ENCODE peak calls at places on chromosomes 6 and 20, in six cellular contexts. One of them, this sample, is unnamed.

GRCh38 chr20:43832961-43833360 is 81.7 kb upstream of the TOX2 start:
- DNase-seq in spleen: no peak
- DNase-seq in CD8-positive, alpha-beta T cell: no peak
- DNase-seq in CD4-positive, CD25-positive, alpha-beta regulatory T cell: no peak
- DNase-seq in neuronal stem cell: no peak
- DNase-seq in AG09309: no peak
- DNase-seq in this sample: no peak

GRCh38 chr6:111427341-111428116 is 55.5 kb downstream of the REV3L start:
- DNase-seq in spleen: no peak
- DNase-seq in CD8-positive, alpha-beta T cell: no peak
- DNase-seq in CD4-positive, CD25-positive, alpha-beta regulatory T cell: no peak
- DNase-seq in neuronal stem cell: no peak
- DNase-seq in AG09309: peak
- DNase-seq in this sample: peak

GRCh38 chr6:41704028-41704427 is 31.4 kb downstream of the TFEB start:
- DNase-seq in spleen: peak
- DNase-seq in CD8-positive, alpha-beta T cell: no peak
- DNase-seq in CD4-positive, CD25-positive, alpha-beta regulatory T cell: no peak
- DNase-seq in neuronal stem cell: no peak
- DNase-seq in AG09309: no peak
- DNase-seq in this sample: no peak

GRCh38 chr6:41560440-41561192 is 14.4 kb downstream of the FOXP4 start:
- DNase-seq in spleen: peak
- DNase-seq in CD8-positive, alpha-beta T cell: peak
- DNase-seq in CD4-positive, CD25-positive, alpha-beta regulatory T cell: peak
- DNase-seq in neuronal stem cell: peak
- DNase-seq in AG09309: no peak
- DNase-seq in this sample: no peak

GRCh38 chr6:14857501-14857900 is 388.4 kb upstream of the JARID2 start:
- DNase-seq in spleen: peak
- DNase-seq in CD8-positive, alpha-beta T cell: peak
- DNase-seq in CD4-positive, CD25-positive, alpha-beta regulatory T cell: peak
- DNase-seq in neuronal stem cell: no peak
- DNase-seq in AG09309: no peak
- DNase-seq in this sample: no peak

GRCh38 chr20:17933711-17934110 is 34.9 kb downstream of the SNX5 start:
- DNase-seq in spleen: no peak
- DNase-seq in CD8-positive, alpha-beta T cell: no peak
- DNase-seq in CD4-positive, CD25-positive, alpha-beta regulatory T cell: no peak
- DNase-seq in neuronal stem cell: no peak
- DNase-seq in AG09309: no peak
- DNase-seq in this sample: no peak

GRCh38 chr6:29702519-29703103 is 20.6 kb upstream of the HLA-F start:
- DNase-seq in spleen: peak
- DNase-seq in CD8-positive, alpha-beta T cell: peak
- DNase-seq in CD4-positive, CD25-positive, alpha-beta regulatory T cell: peak
- DNase-seq in neuronal stem cell: peak
- DNase-seq in AG09309: no peak
- DNase-seq in this sample: peak

GRCh38 chr6:106773482-106773881 is 144.1 kb downstream of the QRSL1 start:
- DNase-seq in spleen: no peak
- DNase-seq in CD8-positive, alpha-beta T cell: no peak
- DNase-seq in CD4-positive, CD25-positive, alpha-beta regulatory T cell: no peak
- DNase-seq in neuronal stem cell: no peak
- DNase-seq in AG09309: no peak
- DNase-seq in this sample: peak

GRCh38 chr20:12053348-12053747 is 135.7 kb downstream of the BTBD3 start:
- DNase-seq in spleen: no peak
- DNase-seq in CD8-positive, alpha-beta T cell: no peak
- DNase-seq in CD4-positive, CD25-positive, alpha-beta regulatory T cell: no peak
- DNase-seq in neuronal stem cell: no peak
- DNase-seq in AG09309: no peak
- DNase-seq in this sample: peak

GRCh38 chr20:24206995-24207394 is 218.4 kb upstream of the GGTLC1 start:
- DNase-seq in spleen: no peak
- DNase-seq in CD8-positive, alpha-beta T cell: no peak
- DNase-seq in CD4-positive, CD25-positive, alpha-beta regulatory T cell: no peak
- DNase-seq in neuronal stem cell: no peak
- DNase-seq in AG09309: no peak
- DNase-seq in this sample: no peak

GRCh38 chr6:8157839-8158238 is 55.5 kb upstream of the EEF1E1 start:
- DNase-seq in spleen: no peak
- DNase-seq in CD8-positive, alpha-beta T cell: no peak
- DNase-seq in CD4-positive, CD25-positive, alpha-beta regulatory T cell: no peak
- DNase-seq in neuronal stem cell: no peak
- DNase-seq in AG09309: no peak
- DNase-seq in this sample: no peak

GRCh38 chr6:134911532-134911931 is 38.4 kb downstream of the ALDH8A1 start:
- DNase-seq in spleen: no peak
- DNase-seq in CD8-positive, alpha-beta T cell: no peak
- DNase-seq in CD4-positive, CD25-positive, alpha-beta regulatory T cell: no peak
- DNase-seq in neuronal stem cell: no peak
- DNase-seq in AG09309: peak
- DNase-seq in this sample: peak

GRCh38 chr20:61588356-61589054 is 336.4 kb downstream of the CDH4 start:
- DNase-seq in spleen: no peak
- DNase-seq in CD8-positive, alpha-beta T cell: no peak
- DNase-seq in CD4-positive, CD25-positive, alpha-beta regulatory T cell: no peak
- DNase-seq in neuronal stem cell: no peak
- DNase-seq in AG09309: no peak
- DNase-seq in this sample: no peak

GRCh38 chr20:61585764-61586163 is 333.7 kb downstream of the CDH4 start:
- DNase-seq in spleen: no peak
- DNase-seq in CD8-positive, alpha-beta T cell: no peak
- DNase-seq in CD4-positive, CD25-positive, alpha-beta regulatory T cell: no peak
- DNase-seq in neuronal stem cell: no peak
- DNase-seq in AG09309: no peak
- DNase-seq in this sample: no peak

GRCh38 chr20:61587036-61587435 is 335.0 kb downstream of the CDH4 start:
- DNase-seq in spleen: no peak
- DNase-seq in CD8-positive, alpha-beta T cell: no peak
- DNase-seq in CD4-positive, CD25-positive, alpha-beta regulatory T cell: no peak
- DNase-seq in neuronal stem cell: no peak
- DNase-seq in AG09309: no peak
- DNase-seq in this sample: no peak

GRCh38 chr20:61589055-61589385 is 337.0 kb downstream of the CDH4 start:
- DNase-seq in spleen: no peak
- DNase-seq in CD8-positive, alpha-beta T cell: no peak
- DNase-seq in CD4-positive, CD25-positive, alpha-beta regulatory T cell: no peak
- DNase-seq in neuronal stem cell: no peak
- DNase-seq in AG09309: peak
- DNase-seq in this sample: peak

GRCh38 chr20:61587910-61588309 is 335.8 kb downstream of the CDH4 start:
- DNase-seq in spleen: no peak
- DNase-seq in CD8-positive, alpha-beta T cell: no peak
- DNase-seq in CD4-positive, CD25-positive, alpha-beta regulatory T cell: no peak
- DNase-seq in neuronal stem cell: no peak
- DNase-seq in AG09309: no peak
- DNase-seq in this sample: no peak
- H3K4me3 ChIP-seq in spleen: no peak
- H3K4me3 ChIP-seq in CD8-positive, alpha-beta T cell: no peak
- H3K4me3 ChIP-seq in CD4-positive, CD25-positive, alpha-beta regulatory T cell: no peak
- H3K4me3 ChIP-seq in neuronal stem cell: no peak
- H3K4me3 ChIP-seq in AG09309: no peak
- H3K4me3 ChIP-seq in this sample: no peak

DNA sequence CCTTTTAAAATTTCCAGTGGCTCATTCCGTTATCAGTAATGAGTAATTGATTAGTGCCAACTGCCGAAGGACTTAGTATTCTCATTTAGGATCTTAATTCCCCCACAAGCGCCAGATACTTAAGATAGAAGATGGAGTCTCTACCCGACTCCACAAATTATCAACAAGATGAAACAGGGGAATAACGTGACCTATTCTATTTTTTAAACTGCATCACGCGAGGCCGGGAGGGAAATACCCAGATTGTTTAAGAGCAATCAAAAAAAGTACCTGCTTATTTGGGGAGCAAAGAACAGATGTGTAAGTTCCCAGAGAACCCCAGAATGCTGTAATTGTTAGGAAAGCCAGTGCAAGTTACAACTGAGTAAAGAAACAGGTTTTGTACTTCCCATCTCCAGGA is 1.1 kb upstream of the MAP3K5 start:
- DNase-seq in spleen: no peak
- DNase-seq in CD8-positive, alpha-beta T cell: no peak
- DNase-seq in CD4-positive, CD25-positive, alpha-beta regulatory T cell: peak
- DNase-seq in neuronal stem cell: no peak
- DNase-seq in AG09309: no peak
- DNase-seq in this sample: no peak
- H3K4me3 ChIP-seq in spleen: peak
- H3K4me3 ChIP-seq in CD8-positive, alpha-beta T cell: peak
- H3K4me3 ChIP-seq in CD4-positive, CD25-positive, alpha-beta regulatory T cell: peak
- H3K4me3 ChIP-seq in neuronal stem cell: no peak
- H3K4me3 ChIP-seq in AG09309: peak
- H3K4me3 ChIP-seq in this sample: peak

DNA sequence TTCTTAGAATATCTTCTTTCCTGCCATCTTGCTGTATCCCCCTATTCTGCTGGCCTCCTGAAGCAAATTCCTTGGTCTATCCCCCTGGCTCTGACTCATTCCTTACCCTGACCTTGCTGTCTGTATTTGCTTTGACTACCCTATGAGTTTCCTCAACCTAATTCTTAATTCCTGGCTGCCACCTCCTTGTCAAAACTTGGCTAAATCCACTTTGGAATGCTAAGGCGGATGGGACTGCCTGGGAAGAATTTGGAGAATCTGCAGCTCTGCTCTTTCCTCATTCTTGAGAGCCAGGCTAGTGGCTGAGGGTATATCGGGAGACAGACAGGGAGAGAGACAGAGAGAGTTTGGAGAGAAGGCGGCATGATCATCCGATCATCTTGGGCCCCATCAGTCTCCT is 24.4 kb downstream of the CAP2 start:
- DNase-seq in spleen: no peak
- DNase-seq in CD8-positive, alpha-beta T cell: no peak
- DNase-seq in CD4-positive, CD25-positive, alpha-beta regulatory T cell: no peak
- DNase-seq in neuronal stem cell: peak
- DNase-seq in AG09309: peak
- DNase-seq in this sample: peak
- H3K4me3 ChIP-seq in spleen: no peak
- H3K4me3 ChIP-seq in CD8-positive, alpha-beta T cell: no peak
- H3K4me3 ChIP-seq in CD4-positive, CD25-positive, alpha-beta regulatory T cell: no peak
- H3K4me3 ChIP-seq in neuronal stem cell: no peak
- H3K4me3 ChIP-seq in AG09309: no peak
- H3K4me3 ChIP-seq in this sample: no peak

DNA sequence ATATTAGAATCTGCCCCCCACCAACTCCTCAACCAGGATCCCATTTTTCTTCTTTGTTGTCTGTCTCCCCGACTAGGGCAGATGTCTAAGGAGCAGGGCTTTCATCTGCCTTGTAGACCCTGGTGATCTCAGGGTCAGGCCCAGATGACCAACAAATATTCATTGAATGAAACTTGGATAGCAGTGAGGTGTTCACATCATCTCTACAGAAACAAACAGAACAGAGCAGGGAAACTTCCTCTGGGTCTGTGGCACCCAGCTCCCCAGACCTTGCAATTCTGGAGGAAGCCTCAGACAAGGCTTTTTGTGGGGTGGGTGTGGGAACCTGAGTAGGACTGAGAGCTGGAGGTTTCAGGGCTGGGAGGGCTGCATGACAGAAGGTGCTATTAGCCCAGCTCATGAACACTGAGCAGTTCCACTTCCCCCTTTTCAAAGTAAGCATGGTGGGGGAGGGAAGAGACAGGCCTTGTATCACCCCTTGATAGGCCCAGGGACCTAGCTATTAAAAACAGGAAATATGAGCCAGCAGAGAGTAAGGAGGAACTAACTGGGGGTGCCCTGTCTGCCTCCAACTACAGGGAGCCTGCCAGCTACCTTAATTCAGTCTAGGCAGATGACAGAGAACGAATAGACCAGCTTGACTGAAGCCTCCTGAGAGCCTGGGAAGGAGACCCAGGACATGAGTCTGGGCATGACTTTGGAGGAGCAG is 37.3 kb upstream of the TOP1 start:
- DNase-seq in spleen: peak
- DNase-seq in CD8-positive, alpha-beta T cell: peak
- DNase-seq in CD4-positive, CD25-positive, alpha-beta regulatory T cell: no peak
- DNase-seq in neuronal stem cell: no peak
- DNase-seq in AG09309: no peak
- DNase-seq in this sample: peak
- H3K4me3 ChIP-seq in spleen: peak
- H3K4me3 ChIP-seq in CD8-positive, alpha-beta T cell: no peak
- H3K4me3 ChIP-seq in CD4-positive, CD25-positive, alpha-beta regulatory T cell: no peak
- H3K4me3 ChIP-seq in neuronal stem cell: no peak
- H3K4me3 ChIP-seq in AG09309: no peak
- H3K4me3 ChIP-seq in this sample: no peak

DNA sequence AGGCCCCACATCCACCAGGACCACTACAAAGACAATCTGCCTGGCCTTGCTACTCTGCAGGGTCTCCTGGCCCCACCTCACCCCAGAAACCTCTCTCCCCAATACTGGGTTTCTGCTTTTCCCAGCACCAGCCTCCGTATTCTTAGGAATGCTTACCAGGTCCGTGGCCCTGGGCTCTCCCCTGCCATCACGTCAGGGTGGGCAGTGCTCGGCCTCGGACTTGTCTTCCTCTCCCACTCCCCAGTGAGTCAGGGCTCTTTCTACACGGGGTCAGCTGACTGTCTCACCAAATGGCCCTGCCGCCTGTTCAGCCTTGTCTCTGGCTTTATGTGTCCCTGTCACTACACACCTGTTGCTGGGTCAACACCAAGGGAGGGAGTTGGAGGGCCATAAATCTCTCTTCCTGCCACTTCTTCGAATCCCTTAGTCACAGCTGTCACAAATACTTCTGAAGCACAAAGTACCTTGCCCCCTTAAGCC is 3.2 kb downstream of the NNAT start:
- DNase-seq in spleen: peak
- DNase-seq in CD8-positive, alpha-beta T cell: no peak
- DNase-seq in CD4-positive, CD25-positive, alpha-beta regulatory T cell: no peak
- DNase-seq in neuronal stem cell: no peak
- DNase-seq in AG09309: no peak
- DNase-seq in this sample: no peak
- H3K4me3 ChIP-seq in spleen: no peak
- H3K4me3 ChIP-seq in CD8-positive, alpha-beta T cell: no peak
- H3K4me3 ChIP-seq in CD4-positive, CD25-positive, alpha-beta regulatory T cell: no peak
- H3K4me3 ChIP-seq in neuronal stem cell: no peak
- H3K4me3 ChIP-seq in AG09309: no peak
- H3K4me3 ChIP-seq in this sample: peak

DNA sequence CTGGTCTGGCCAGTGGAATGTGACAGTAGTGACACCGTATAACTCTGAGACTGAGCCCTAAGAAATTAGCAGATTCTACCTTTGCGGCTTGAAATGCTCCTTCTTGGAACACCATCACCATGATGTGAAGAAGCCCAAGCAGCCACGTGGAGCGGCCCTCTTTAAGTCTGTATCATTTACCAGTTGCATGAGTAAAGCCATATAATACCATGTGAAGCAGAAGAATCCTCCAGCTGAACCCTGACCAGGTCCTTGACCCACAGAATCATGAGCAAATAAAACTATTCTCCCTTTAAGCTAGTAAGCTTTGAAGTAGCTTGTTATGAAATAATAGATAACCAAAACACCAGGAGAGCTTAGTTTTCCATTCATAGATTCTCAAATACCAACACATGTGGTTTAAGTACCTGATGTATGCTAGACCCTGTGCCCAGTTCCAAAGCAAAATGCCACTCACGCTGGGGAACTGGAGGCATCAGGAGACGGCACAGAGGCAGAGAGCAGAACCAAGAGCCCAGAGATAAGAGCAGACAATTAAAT is 56.8 kb upstream of the SLC32A1 start:
- DNase-seq in spleen: no peak
- DNase-seq in CD8-positive, alpha-beta T cell: no peak
- DNase-seq in CD4-positive, CD25-positive, alpha-beta regulatory T cell: no peak
- DNase-seq in neuronal stem cell: no peak
- DNase-seq in AG09309: no peak
- DNase-seq in this sample: no peak
- H3K4me3 ChIP-seq in spleen: no peak
- H3K4me3 ChIP-seq in CD8-positive, alpha-beta T cell: no peak
- H3K4me3 ChIP-seq in CD4-positive, CD25-positive, alpha-beta regulatory T cell: no peak
- H3K4me3 ChIP-seq in neuronal stem cell: no peak
- H3K4me3 ChIP-seq in AG09309: no peak
- H3K4me3 ChIP-seq in this sample: no peak